ENCODE peak calls at places on chromosomes 3 and 15, in eight cellular contexts. W is tibial nerve; B is activated CD4-positive, alpha-beta T cell treated with anti-CD3 and anti-CD28 coated beads, Interleukin-2, amount 10 ng/mL, durations not matched to agents 7 days and 5 days; G is cardiac muscle cell; U is H54; N is fibroblast of mammary gland; M is stimulated activated CD8-positive, alpha-beta memory T cell treated with anti-CD3 and anti-CD28 coated beads, Interleukin-4, amount 100 ng/mL, for 4 hours; R is activated CD4-positive, CD25-positive, alpha-beta regulatory T cell. L is an unnamed sample.
A peak's percentile ranks its signal among the peaks of the same experiment; 100 is the strongest.

GRCh38 chr15:43957724-43958123 is 130.9 kb downstream of the WDR76 start:
- DNase-seq in W (no peak), B (no peak), G (no peak), U (no peak), N (no peak), M (no peak), R (no peak), L (no peak)

GRCh38 chr3:136634821-136635220 is 117.4 kb downstream of the STAG1 start:
- DNase-seq in W (no peak), B (no peak), G (no peak), U (no peak), N (no peak), M (no peak), R (no peak), L (no peak)

GRCh38 chr3:12100784-12101183 is 57.9 kb downstream of the TIMP4 start:
- DNase-seq in W (no peak), B (no peak), G (no peak), U (no peak), N (no peak), M (no peak), R (no peak), L (no peak)

GRCh38 chr15:43209059-43209824 is 11.6 kb downstream of the EPB42 start:
- DNase-seq in W (no peak), B (no peak), G (peak; percentile 54), U (no peak), N (no peak), M (no peak), R (no peak), L (no peak)

GRCh38 chr3:124791142-124791541 is 60.9 kb downstream of the UMPS start:
- DNase-seq in W (no peak), B (no peak), G (no peak), U (no peak), N (peak; percentile 81), M (no peak), R (no peak), L (no peak)

GRCh38 chr3:48268936-48269551 is 28.1 kb downstream of the ZNF589 start:
- DNase-seq in W (peak; percentile 17), B (peak; percentile 27), G (no peak), U (no peak), N (peak; percentile 73), M (peak; percentile 26), R (no peak), L (no peak)

GRCh38 chr3:101167341-101167740 is 153.0 kb downstream of the IMPG2 start:
- DNase-seq in W (no peak), B (no peak), G (no peak), U (no peak), N (no peak), M (no peak), R (no peak), L (no peak)

GRCh38 chr15:75347222-75348033 is 589 bp downstream of the NEIL1 start:
- DNase-seq in W (peak; percentile 39), B (peak; percentile 28), G (peak; percentile 74), U (no peak), N (no peak), M (peak; percentile 28), R (peak; percentile 56), L (peak; percentile 80)